ENCODE peak calls at places on chromosomes 2 and 18, in nine cellular contexts. One of them, this sample, is unnamed.

GRCh38 chr2:161480123-161480522 is 64.0 kb downstream of the TBR1 start:
- DNase-seq in cardiac muscle cell: no peak
- DNase-seq in tibial nerve: no peak
- DNase-seq in kidney: no peak
- DNase-seq in heart left ventricle: no peak
- DNase-seq in ascending aorta: no peak
- DNase-seq in IMR-90: no peak
- DNase-seq in fibroblast of lung: no peak
- DNase-seq in spleen: no peak
- DNase-seq in this sample: no peak

GRCh38 chr2:47221956-47222355 is 66.8 kb upstream of the STPG4 start:
- DNase-seq in cardiac muscle cell: peak
- DNase-seq in tibial nerve: no peak
- DNase-seq in kidney: no peak
- DNase-seq in heart left ventricle: no peak
- DNase-seq in ascending aorta: peak
- DNase-seq in IMR-90: peak
- DNase-seq in fibroblast of lung: peak
- DNase-seq in spleen: no peak
- DNase-seq in this sample: peak

GRCh38 chr2:194674043-194674442 is 983.0 kb upstream of the SLC39A10 start:
- DNase-seq in cardiac muscle cell: no peak
- DNase-seq in tibial nerve: no peak
- DNase-seq in kidney: no peak
- DNase-seq in heart left ventricle: no peak
- DNase-seq in ascending aorta: no peak
- DNase-seq in IMR-90: no peak
- DNase-seq in fibroblast of lung: no peak
- DNase-seq in spleen: no peak
- DNase-seq in this sample: no peak

GRCh38 chr2:171754254-171754939 is 67.1 kb downstream of the DYNC1I2 start:
- DNase-seq in cardiac muscle cell: no peak
- DNase-seq in tibial nerve: no peak
- DNase-seq in kidney: no peak
- DNase-seq in heart left ventricle: no peak
- DNase-seq in ascending aorta: no peak
- DNase-seq in IMR-90: peak
- DNase-seq in fibroblast of lung: peak
- DNase-seq in spleen: no peak
- DNase-seq in this sample: no peak

GRCh38 chr2:23925702-23926288 is 1.1 kb downstream of the ATAD2B start:
- DNase-seq in cardiac muscle cell: peak
- DNase-seq in tibial nerve: peak
- DNase-seq in kidney: peak
- DNase-seq in heart left ventricle: peak
- DNase-seq in ascending aorta: peak
- DNase-seq in IMR-90: peak
- DNase-seq in fibroblast of lung: peak
- DNase-seq in spleen: no peak
- DNase-seq in this sample: peak

GRCh38 chr2:27990030-27990590 is 99.6 kb downstream of the BABAM2 start:
- DNase-seq in cardiac muscle cell: peak
- DNase-seq in tibial nerve: no peak
- DNase-seq in kidney: no peak
- DNase-seq in heart left ventricle: no peak
- DNase-seq in ascending aorta: no peak
- DNase-seq in IMR-90: peak
- DNase-seq in fibroblast of lung: peak
- DNase-seq in spleen: no peak
- DNase-seq in this sample: no peak

GRCh38 chr2:46779447-46779941 is 136.1 kb downstream of the MCFD2 start:
- DNase-seq in cardiac muscle cell: peak
- DNase-seq in tibial nerve: no peak
- DNase-seq in kidney: no peak
- DNase-seq in heart left ventricle: no peak
- DNase-seq in ascending aorta: no peak
- DNase-seq in IMR-90: peak
- DNase-seq in fibroblast of lung: peak
- DNase-seq in spleen: no peak
- DNase-seq in this sample: peak

GRCh38 chr2:206701952-206702630 is 16.1 kb downstream of the DYTN start:
- DNase-seq in cardiac muscle cell: no peak
- DNase-seq in tibial nerve: no peak
- DNase-seq in kidney: no peak
- DNase-seq in heart left ventricle: no peak
- DNase-seq in ascending aorta: no peak
- DNase-seq in IMR-90: no peak
- DNase-seq in fibroblast of lung: no peak
- DNase-seq in spleen: no peak
- DNase-seq in this sample: no peak

GRCh38 chr2:236395067-236395466 is 130.9 kb upstream of the ASB18 start:
- DNase-seq in cardiac muscle cell: no peak
- DNase-seq in tibial nerve: no peak
- DNase-seq in kidney: no peak
- DNase-seq in heart left ventricle: no peak
- DNase-seq in ascending aorta: no peak
- DNase-seq in IMR-90: no peak
- DNase-seq in fibroblast of lung: no peak
- DNase-seq in spleen: no peak
- DNase-seq in this sample: no peak

GRCh38 chr2:21812766-21813165 is 689.0 kb downstream of the TDRD15 start:
- DNase-seq in cardiac muscle cell: no peak
- DNase-seq in tibial nerve: no peak
- DNase-seq in kidney: no peak
- DNase-seq in heart left ventricle: no peak
- DNase-seq in ascending aorta: no peak
- DNase-seq in IMR-90: peak
- DNase-seq in fibroblast of lung: no peak
- DNase-seq in spleen: no peak
- DNase-seq in this sample: no peak

GRCh38 chr2:205989291-205990071 is 96.5 kb downstream of the INO80D start:
- DNase-seq in cardiac muscle cell: peak
- DNase-seq in tibial nerve: no peak
- DNase-seq in kidney: no peak
- DNase-seq in heart left ventricle: no peak
- DNase-seq in ascending aorta: no peak
- DNase-seq in IMR-90: no peak
- DNase-seq in fibroblast of lung: no peak
- DNase-seq in spleen: no peak
- DNase-seq in this sample: peak

GRCh38 chr18:36333418-36333817 is 35.9 kb downstream of the FHOD3 start:
- DNase-seq in cardiac muscle cell: peak
- DNase-seq in tibial nerve: no peak
- DNase-seq in kidney: no peak
- DNase-seq in heart left ventricle: no peak
- DNase-seq in ascending aorta: no peak
- DNase-seq in IMR-90: peak
- DNase-seq in fibroblast of lung: peak
- DNase-seq in spleen: no peak
- DNase-seq in this sample: peak

DNA sequence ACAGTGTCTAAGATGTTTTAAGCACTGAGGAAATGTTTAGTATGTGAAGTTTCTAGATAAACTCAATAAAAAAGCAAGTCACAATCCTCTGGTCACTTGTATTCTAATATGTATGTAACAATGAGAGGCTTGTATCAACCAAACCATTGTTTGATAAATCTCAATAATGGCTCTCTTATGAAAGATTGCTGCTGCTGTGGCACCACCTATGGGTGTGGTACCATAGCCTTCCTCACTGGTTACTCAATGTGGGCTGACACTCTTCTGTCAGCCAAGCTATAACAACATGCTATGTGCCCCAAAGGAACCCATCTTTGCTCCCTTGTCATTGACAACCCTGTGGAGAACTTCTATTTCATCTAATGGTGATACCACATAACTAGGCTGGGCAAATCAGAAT is 12.6 kb upstream of the RAB1A start:
- DNase-seq in cardiac muscle cell: no peak
- DNase-seq in tibial nerve: no peak
- DNase-seq in kidney: no peak
- DNase-seq in heart left ventricle: no peak
- DNase-seq in ascending aorta: no peak
- DNase-seq in IMR-90: no peak
- DNase-seq in fibroblast of lung: no peak
- DNase-seq in spleen: no peak
- DNase-seq in this sample: no peak
- TF ChIP-seq CTCF in cardiac muscle cell: peak
- TF ChIP-seq CTCF in tibial nerve: no peak
- TF ChIP-seq CTCF in kidney: no peak
- TF ChIP-seq CTCF in heart left ventricle: no peak
- TF ChIP-seq CTCF in ascending aorta: no peak
- TF ChIP-seq CTCF in IMR-90: no peak
- TF ChIP-seq CTCF in fibroblast of lung: no peak
- TF ChIP-seq CTCF in spleen: no peak
- TF ChIP-seq CTCF in this sample: no peak

DNA sequence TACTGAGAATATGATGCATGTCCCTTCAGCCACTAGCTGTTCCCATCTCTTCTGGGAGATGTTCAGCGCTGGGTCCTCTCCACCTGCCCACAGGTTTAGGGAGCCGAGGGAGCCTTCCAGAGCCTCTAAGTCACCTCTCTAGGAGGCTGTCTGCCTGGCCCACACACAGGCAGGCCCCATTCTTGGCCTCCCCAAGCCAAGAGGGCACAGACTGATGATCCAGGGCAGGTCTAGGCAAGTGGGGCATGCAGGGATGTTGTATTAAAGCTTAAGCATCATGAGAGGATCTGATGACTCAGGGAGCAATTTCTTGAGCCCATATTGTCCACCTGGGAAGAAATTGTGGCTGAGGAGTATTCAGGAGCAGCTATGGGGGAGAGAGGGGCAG is 19.9 kb downstream of the TMSB10 start:
- DNase-seq in cardiac muscle cell: no peak
- DNase-seq in tibial nerve: no peak
- DNase-seq in kidney: peak
- DNase-seq in heart left ventricle: no peak
- DNase-seq in ascending aorta: no peak
- DNase-seq in IMR-90: no peak
- DNase-seq in fibroblast of lung: no peak
- DNase-seq in spleen: peak
- DNase-seq in this sample: no peak
- H3K4me3 ChIP-seq in cardiac muscle cell: no peak
- H3K4me3 ChIP-seq in tibial nerve: no peak
- H3K4me3 ChIP-seq in kidney: no peak
- H3K4me3 ChIP-seq in heart left ventricle: no peak
- H3K4me3 ChIP-seq in ascending aorta: no peak
- H3K4me3 ChIP-seq in IMR-90: no peak
- H3K4me3 ChIP-seq in fibroblast of lung: no peak
- H3K4me3 ChIP-seq in spleen: no peak
- H3K4me3 ChIP-seq in this sample: no peak

DNA sequence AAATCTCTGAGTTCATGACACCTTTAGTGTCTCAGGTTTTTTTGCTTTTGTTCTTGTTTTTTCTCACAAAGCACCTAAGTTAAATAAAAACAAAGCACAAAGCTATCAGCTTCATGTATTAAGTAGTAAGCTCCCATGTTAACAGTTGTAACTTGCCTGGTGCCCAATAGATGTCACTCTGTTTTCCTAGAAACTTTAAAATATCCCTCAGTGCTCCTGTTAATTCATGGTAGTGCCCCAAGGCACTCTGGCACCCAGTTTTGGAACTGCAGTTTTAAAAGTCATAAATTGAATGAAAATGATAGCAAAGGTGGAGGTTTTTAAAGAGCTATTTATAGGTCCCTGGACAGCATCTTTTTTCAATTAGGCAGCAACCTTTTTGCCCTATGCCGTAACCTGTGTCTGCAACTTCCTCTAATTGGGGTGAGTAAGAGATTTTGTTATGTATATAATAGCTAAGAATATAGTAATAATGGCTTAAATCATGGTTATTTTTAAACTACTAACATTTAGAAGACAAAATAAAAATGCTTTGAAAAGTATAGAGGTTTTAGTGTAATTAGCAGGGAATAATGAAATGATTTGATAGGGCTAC is 555.0 kb upstream of the TMEFF2 start:
- DNase-seq in cardiac muscle cell: peak
- DNase-seq in tibial nerve: no peak
- DNase-seq in kidney: no peak
- DNase-seq in heart left ventricle: no peak
- DNase-seq in ascending aorta: no peak
- DNase-seq in IMR-90: no peak
- DNase-seq in fibroblast of lung: peak
- DNase-seq in spleen: no peak
- DNase-seq in this sample: peak
- TF ChIP-seq CTCF in cardiac muscle cell: no peak
- TF ChIP-seq CTCF in tibial nerve: no peak
- TF ChIP-seq CTCF in kidney: peak
- TF ChIP-seq CTCF in heart left ventricle: no peak
- TF ChIP-seq CTCF in ascending aorta: no peak
- TF ChIP-seq CTCF in IMR-90: no peak
- TF ChIP-seq CTCF in fibroblast of lung: no peak
- TF ChIP-seq CTCF in spleen: no peak
- TF ChIP-seq CTCF in this sample: no peak

GRCh38 chr2:216491757-216492635 is 6.6 kb upstream of the RPL37A start:
- DNase-seq in cardiac muscle cell: no peak
- DNase-seq in tibial nerve: no peak
- DNase-seq in kidney: no peak
- DNase-seq in heart left ventricle: no peak
- DNase-seq in ascending aorta: no peak
- DNase-seq in IMR-90: no peak
- DNase-seq in fibroblast of lung: peak
- DNase-seq in spleen: no peak
- DNase-seq in this sample: no peak

GRCh38 chr2:216492951-216493685 is 5.5 kb upstream of the RPL37A start:
- DNase-seq in cardiac muscle cell: peak
- DNase-seq in tibial nerve: no peak
- DNase-seq in kidney: no peak
- DNase-seq in heart left ventricle: no peak
- DNase-seq in ascending aorta: no peak
- DNase-seq in IMR-90: peak
- DNase-seq in fibroblast of lung: peak
- DNase-seq in spleen: no peak
- DNase-seq in this sample: peak

GRCh38 chr2:216485745-216486144 is 12.9 kb upstream of the RPL37A start:
- DNase-seq in cardiac muscle cell: peak
- DNase-seq in tibial nerve: no peak
- DNase-seq in kidney: no peak
- DNase-seq in heart left ventricle: no peak
- DNase-seq in ascending aorta: no peak
- DNase-seq in IMR-90: no peak
- DNase-seq in fibroblast of lung: no peak
- DNase-seq in spleen: no peak
- DNase-seq in this sample: no peak

GRCh38 chr2:216486708-216487107 is 11.9 kb upstream of the RPL37A start:
- DNase-seq in cardiac muscle cell: peak
- DNase-seq in tibial nerve: no peak
- DNase-seq in kidney: no peak
- DNase-seq in heart left ventricle: peak
- DNase-seq in ascending aorta: no peak
- DNase-seq in IMR-90: no peak
- DNase-seq in fibroblast of lung: no peak
- DNase-seq in spleen: no peak
- DNase-seq in this sample: peak

GRCh38 chr2:216490061-216490460 is 8.6 kb upstream of the RPL37A start:
- DNase-seq in cardiac muscle cell: peak
- DNase-seq in tibial nerve: no peak
- DNase-seq in kidney: no peak
- DNase-seq in heart left ventricle: no peak
- DNase-seq in ascending aorta: no peak
- DNase-seq in IMR-90: peak
- DNase-seq in fibroblast of lung: peak
- DNase-seq in spleen: no peak
- DNase-seq in this sample: peak
- H3K4me3 ChIP-seq in cardiac muscle cell: no peak
- H3K4me3 ChIP-seq in tibial nerve: no peak
- H3K4me3 ChIP-seq in kidney: no peak
- H3K4me3 ChIP-seq in heart left ventricle: no peak
- H3K4me3 ChIP-seq in ascending aorta: no peak
- H3K4me3 ChIP-seq in IMR-90: no peak
- H3K4me3 ChIP-seq in fibroblast of lung: no peak
- H3K4me3 ChIP-seq in spleen: no peak
- H3K4me3 ChIP-seq in this sample: no peak

GRCh38 chr18:54931152-54931551 is 28.1 kb downstream of the CCDC68 start:
- DNase-seq in cardiac muscle cell: no peak
- DNase-seq in tibial nerve: no peak
- DNase-seq in kidney: no peak
- DNase-seq in heart left ventricle: no peak
- DNase-seq in ascending aorta: no peak
- DNase-seq in IMR-90: no peak
- DNase-seq in fibroblast of lung: no peak
- DNase-seq in spleen: no peak
- DNase-seq in this sample: no peak
- TF ChIP-seq CTCF in cardiac muscle cell: no peak
- TF ChIP-seq CTCF in tibial nerve: no peak
- TF ChIP-seq CTCF in kidney: no peak
- TF ChIP-seq CTCF in heart left ventricle: no peak
- TF ChIP-seq CTCF in ascending aorta: no peak
- TF ChIP-seq CTCF in IMR-90: no peak
- TF ChIP-seq CTCF in fibroblast of lung: no peak
- TF ChIP-seq CTCF in spleen: no peak
- TF ChIP-seq CTCF in this sample: no peak

This sample was measured in cardiac fibroblast.